ENCODE peak calls at places on chromosome 17, in four cellular contexts. U is upper lobe of right lung, O is psoas muscle, Q is pancreas. J is an unnamed sample.

GRCh38 chr17:33192961-33193911 is 99.9 kb downstream of the ASIC2 start:
- DNase-seq in O (no peak), U (no peak), Q (no peak), J (no peak)

GRCh38 chr17:74360993-74361612 is 565 bp downstream of the BTBD17 start:
- DNase-seq in U (no peak), Q (no peak), O (no peak), J (no peak)

GRCh38 chr17:57929392-57929791 is 25.8 kb downstream of the CUEDC1 start:
- DNase-seq in O (no peak), Q (no peak), U (no peak), J (no peak)

GRCh38 chr17:54968954-54969400 is 412 bp downstream of the STXBP4 start:
- DNase-seq in Q (no peak), O (no peak), U (no peak), J (no peak)

GRCh38 chr17:55332296-55333041 is 67.7 kb downstream of the HLF start:
- DNase-seq in Q (no peak), U (peak), O (no peak), J (no peak)

GRCh38 chr17:31327534-31328526 is 6.4 kb upstream of the EVI2A start:
- DNase-seq in Q (no peak), U (no peak), O (no peak), J (no peak)

GRCh38 chr17:59267776-59268175 is 47.5 kb downstream of the GDPD1 start:
- DNase-seq in Q (no peak), O (no peak), U (no peak), J (no peak)

GRCh38 chr17:36089888-36090836 is at the start of gene CCL3:
- DNase-seq in Q (no peak), U (no peak), O (no peak), J (peak)

GRCh38 chr17:56798916-56799315 is 34.8 kb downstream of the C17orf67 start:
- DNase-seq in O (no peak), Q (no peak), U (no peak), J (no peak)

GRCh38 chr17:33520404-33521032 is 227.4 kb upstream of the ASIC2 start:
- DNase-seq in Q (peak), O (peak), U (no peak), J (peak)

GRCh38 chr17:62876664-62877411 is 68.7 kb upstream of the MARCHF10 start:
- DNase-seq in U (no peak), Q (no peak), O (no peak), J (no peak)

GRCh38 chr17:81254955-81255717 is 16.0 kb downstream of the NDUFAF8 start:
- DNase-seq in U (peak), Q (peak), O (peak), J (no peak)

GRCh38 chr17:5355416-5356129 is 63.9 kb downstream of the NUP88 start:
- DNase-seq in O (no peak), U (no peak), Q (no peak), J (no peak)

GRCh38 chr17:45225051-45225700 is 3.5 kb downstream of the FMNL1 start:
- DNase-seq in Q (peak), U (no peak), O (no peak), J (peak)

GRCh38 chr17:35603674-35604073 is 16.6 kb downstream of the AP2B1 start:
- DNase-seq in U (no peak), O (no peak), Q (no peak), J (no peak)

DNA sequence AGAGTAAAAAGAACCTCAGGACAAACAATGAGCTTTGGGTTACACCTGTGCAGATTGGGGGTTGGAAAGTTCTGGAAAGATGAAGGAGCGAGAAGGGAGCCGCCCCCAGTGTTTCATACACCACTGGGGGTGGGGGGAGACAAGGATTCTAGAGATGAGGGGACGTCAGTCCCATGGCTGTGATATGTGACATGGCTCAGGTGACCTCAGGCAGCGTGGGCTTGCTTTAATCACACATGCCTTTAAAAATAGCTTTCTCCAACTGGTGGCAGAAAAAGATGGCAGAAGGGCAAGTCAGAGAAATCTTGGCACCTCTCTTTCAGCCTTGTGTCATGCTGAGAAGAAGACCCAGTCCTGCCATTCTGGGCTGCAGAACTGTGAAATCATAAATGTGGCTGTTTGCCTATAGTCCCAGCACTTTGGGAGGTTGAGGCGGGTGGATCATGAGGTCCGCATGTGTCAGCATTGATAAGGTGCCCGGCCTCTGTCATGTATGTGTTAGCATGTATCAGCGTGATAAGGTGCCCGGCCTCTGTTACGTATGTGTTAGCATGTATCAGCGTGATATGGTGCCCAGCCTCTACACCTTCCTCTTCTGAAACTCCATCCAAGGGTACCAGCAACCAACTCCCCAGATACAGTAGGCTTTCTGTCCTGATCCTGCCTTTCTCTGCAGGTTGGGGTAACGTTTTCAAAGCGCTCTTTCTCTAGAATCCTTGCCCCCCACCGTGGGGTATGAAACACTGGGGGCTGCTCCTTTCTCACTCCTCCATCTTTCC is 25.0 kb downstream of the WIPI1 start:
- DNase-seq in U (no peak), O (no peak), Q (no peak), J (no peak)
- TF ChIP-seq CTCF in U (no peak), O (no peak), Q (no peak), J (no peak)

GRCh38 chr17:48239603-48239995 is 132.0 kb downstream of the SNX11 start:
- DNase-seq in U (no peak), Q (no peak), O (no peak), J (no peak)

GRCh38 chr17:48240562-48241130 is 133.1 kb downstream of the SNX11 start:
- DNase-seq in U (no peak), Q (no peak), O (no peak), J (no peak)

GRCh38 chr17:48238933-48239602 is 131.5 kb downstream of the SNX11 start:
- DNase-seq in U (no peak), O (no peak), Q (no peak), J (peak)

GRCh38 chr17:48241131-48241591 is 133.6 kb downstream of the SNX11 start:
- DNase-seq in U (no peak), Q (no peak), O (peak), J (peak)

GRCh38 chr17:48240122-48240521 is 132.6 kb downstream of the SNX11 start:
- DNase-seq in O (no peak), U (no peak), Q (no peak), J (no peak)
- H3K4me3 ChIP-seq in O (no peak), U (no peak), Q (no peak), J (no peak)

GRCh38 chr17:76537578-76538280 is at the start of gene CYGB:
- DNase-seq in O (peak), U (peak), Q (no peak), J (no peak)
- TF ChIP-seq CTCF in O (no peak), U (no peak), Q (no peak), J (no peak)

DNA sequence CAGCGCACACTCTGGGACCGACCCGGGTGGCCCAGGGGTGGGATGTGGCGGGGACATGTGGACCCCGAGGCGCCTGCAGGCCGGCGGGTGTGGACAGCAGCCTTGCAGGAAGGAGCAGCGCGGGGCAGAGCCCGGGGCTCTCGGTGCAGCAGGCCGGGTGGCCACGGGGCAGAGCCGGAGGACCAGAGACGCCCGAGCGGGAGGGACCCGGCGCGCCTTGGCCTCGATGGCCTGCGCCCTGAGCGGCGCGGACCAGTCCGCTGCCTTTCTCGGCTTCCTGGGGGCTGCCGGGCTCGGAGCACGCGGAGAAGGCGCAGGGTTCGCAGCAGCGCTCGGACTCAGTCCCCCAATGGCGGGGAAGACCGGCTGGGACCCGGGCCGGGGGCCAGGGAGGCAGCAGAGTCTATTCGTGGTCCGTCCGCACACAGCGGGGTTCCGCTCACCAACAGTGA is 43.4 kb downstream of the OSBPL7 start:
- DNase-seq in Q (no peak), O (no peak), U (no peak), J (no peak)
- H3K4me3 ChIP-seq in Q (no peak), O (no peak), U (no peak), J (no peak)

GRCh38 chr17:38466346-38467315 is 38.4 kb downstream of the ARHGAP23 start:
- DNase-seq in U (no peak), O (no peak), Q (no peak), J (no peak)

GRCh38 chr17:38463451-38463858 is 35.2 kb downstream of the ARHGAP23 start:
- DNase-seq in Q (no peak), U (no peak), O (no peak), J (no peak)

GRCh38 chr17:38465420-38466345 is 37.4 kb downstream of the ARHGAP23 start:
- DNase-seq in O (peak), U (no peak), Q (no peak), J (no peak)

GRCh38 chr17:38464251-38464722 is 36.0 kb downstream of the ARHGAP23 start:
- DNase-seq in Q (no peak), O (peak), U (no peak), J (no peak)

DNA sequence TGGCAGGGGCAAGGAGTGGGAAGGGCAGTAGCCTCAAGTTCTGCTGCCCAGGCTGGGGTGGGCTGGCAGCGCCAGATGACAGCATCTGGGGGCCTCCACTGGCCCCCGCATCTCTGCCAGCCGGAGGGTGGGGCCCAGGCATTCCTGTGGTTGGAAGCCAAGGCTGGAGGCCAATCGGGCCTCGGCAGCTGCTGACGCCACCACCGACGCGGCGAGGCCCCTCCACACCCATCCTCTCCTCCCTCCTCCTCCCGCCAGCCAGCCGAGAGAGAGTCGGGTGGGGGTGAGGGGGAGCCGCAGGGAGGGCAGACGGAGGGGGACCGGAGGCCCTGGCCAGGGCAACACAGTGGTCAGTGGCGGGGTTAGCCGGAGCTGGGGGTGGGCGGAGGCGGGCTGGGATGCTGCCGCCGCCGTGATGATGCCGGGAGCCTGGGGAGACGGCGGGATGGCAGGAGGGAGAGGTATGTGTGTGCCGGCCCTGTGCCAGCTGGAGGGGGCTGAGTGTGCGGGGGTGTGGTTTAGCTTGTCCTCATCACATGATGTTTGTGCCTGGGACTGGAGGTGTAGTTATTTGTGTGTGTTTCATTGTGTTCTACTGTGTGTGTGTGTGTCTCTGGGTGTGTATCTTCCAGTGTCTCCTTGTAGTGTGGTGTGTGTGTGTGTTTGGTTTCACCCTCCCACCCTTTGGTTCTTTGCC is 36.6 kb downstream of the ARHGAP23 start:
- DNase-seq in Q (peak), U (peak), O (peak), J (no peak)
- TF ChIP-seq CTCF in Q (no peak), U (no peak), O (no peak), J (no peak)

GRCh38 chr17:13594762-13595697 is 6.7 kb downstream of the HS3ST3A1 start:
- DNase-seq in Q (peak), O (peak), U (no peak), J (peak)
- H3K4me3 ChIP-seq in Q (no peak), O (no peak), U (no peak), J (no peak)

J was measured in GM12865.